ENCODE peak calls at places on chromosomes 2 and 18, in seven cellular contexts. J is endothelial cell of umbilical vein, K is stomach, A is K562, P is HepG2, I is breast epithelium, W is GM12878. S is an unnamed sample.
A peak's percentile ranks its signal among the peaks of the same experiment; 100 is the strongest.

GRCh38 chr18:14978962-14979535 is 231.1 kb downstream of the ANKRD30B start:
- DNase-seq in K (no peak), A (peak; percentile 8), W (no peak), I (no peak), J (peak; percentile 6), P (peak; percentile 23), S (no peak)

GRCh38 chr2:239308696-239309397 is 92.0 kb downstream of the HDAC4 start:
- DNase-seq in K (peak; percentile 25), J (no peak), A (no peak), I (no peak), W (no peak), P (no peak), S (no peak)

GRCh38 chr2:223109341-223109740 is 57.4 kb downstream of the KCNE4 start:
- DNase-seq in J (no peak), W (no peak), P (no peak), K (no peak), A (no peak), I (no peak), S (no peak)

GRCh38 chr2:183032200-183032794 is 6.0 kb downstream of the NCKAP1 start:
- DNase-seq in K (no peak), P (peak; percentile 31), I (no peak), A (no peak), J (no peak), W (no peak), S (no peak)

GRCh38 chr2:26000561-26001211 is 18.4 kb upstream of the KIF3C start:
- DNase-seq in K (peak; percentile 54), J (no peak), I (no peak), A (no peak), W (no peak), P (peak; percentile 79), S (no peak)

GRCh38 chr18:62249478-62250097 is 62.5 kb downstream of the RELCH start:
- DNase-seq in P (peak; percentile 78), I (peak; percentile 73), A (peak; percentile 48), W (peak; percentile 35), J (peak; percentile 81), K (peak; percentile 85), S (peak; percentile 2)

GRCh38 chr2:197377670-197378069 is 57.2 kb downstream of the SF3B1 start:
- DNase-seq in W (no peak), I (no peak), A (no peak), K (no peak), P (no peak), J (no peak), S (no peak)

GRCh38 chr18:75408554-75409506 is 18.7 kb downstream of the SMIM21 start:
- DNase-seq in K (no peak), W (no peak), A (no peak), P (peak; percentile 32), I (no peak), J (peak; percentile 3), S (no peak)

GRCh38 chr2:151984424-151984823 is 114.4 kb downstream of the CACNB4 start:
- DNase-seq in P (no peak), J (no peak), W (no peak), A (no peak), K (no peak), I (no peak), S (no peak)

GRCh38 chr2:71561441-71562267 is 108.3 kb downstream of the DYSF start:
- DNase-seq in J (no peak), A (no peak), I (no peak), P (no peak), W (no peak), K (no peak), S (no peak)

GRCh38 chr18:60675801-60676200 is 303.2 kb upstream of the MC4R start:
- DNase-seq in A (no peak), K (peak; percentile 64), W (no peak), J (no peak), I (no peak), P (no peak), S (no peak)

GRCh38 chr2:170680172-170680913 is 34.8 kb upstream of the SP5 start:
- DNase-seq in K (no peak), J (no peak), A (no peak), W (peak; percentile 40), P (no peak), I (no peak), S (no peak)

GRCh38 chr2:158619496-158619895 is 162.7 kb downstream of the PKP4 start:
- DNase-seq in P (peak; percentile 70), J (peak; percentile 61), W (no peak), K (peak; percentile 31), A (no peak), I (no peak), S (no peak)

GRCh38 chr2:17482651-17483050 is 35.6 kb downstream of the RAD51AP2 start:
- DNase-seq in P (peak; percentile 66), K (no peak), J (no peak), A (no peak), W (no peak), I (no peak), S (no peak)

GRCh38 chr2:154724194-154724797 is 25.8 kb downstream of the KCNJ3 start:
- DNase-seq in W (no peak), P (no peak), K (no peak), J (no peak), I (no peak), A (peak; percentile 13), S (no peak)

GRCh38 chr2:134934641-134935040 is 16.0 kb downstream of the CCNT2 start:
- DNase-seq in K (no peak), W (no peak), J (peak; percentile 10), P (no peak), A (no peak), I (no peak), S (no peak)

GRCh38 chr2:205903549-205904129 is 182.3 kb downstream of the INO80D start:
- DNase-seq in P (peak; percentile 79), A (peak; percentile 25), K (peak; percentile 46), J (peak; percentile 30), W (no peak), I (no peak), S (no peak)

GRCh38 chr2:239283961-239284801 is 116.6 kb downstream of the HDAC4 start:
- DNase-seq in A (no peak), W (no peak), I (no peak), P (no peak), J (no peak), K (no peak), S (no peak)

GRCh38 chr2:55885129-55885943 is 38.2 kb downstream of the EFEMP1 start:
- DNase-seq in I (no peak), K (no peak), P (no peak), W (no peak), A (no peak), J (peak; percentile 95), S (no peak)

GRCh38 chr2:156541706-156542105 is 105.5 kb downstream of the GPD2 start:
- DNase-seq in W (no peak), A (no peak), J (no peak), P (no peak), K (no peak), I (no peak), S (no peak)

GRCh38 chr2:106959975-106960632 is 74.1 kb upstream of the ST6GAL2 start:
- DNase-seq in K (no peak), J (no peak), P (no peak), A (no peak), W (no peak), I (no peak), S (no peak)

GRCh38 chr18:2970762-2971659 is 41.9 kb downstream of the LPIN2 start:
- DNase-seq in K (no peak), W (no peak), A (no peak), I (no peak), J (no peak), P (no peak), S (no peak)
- TF ChIP-seq POLR2AphosphoS5 in K (no peak), W (peak; percentile 40), A (no peak), I (no peak), J (no peak), P (no peak), S (no peak)

DNA sequence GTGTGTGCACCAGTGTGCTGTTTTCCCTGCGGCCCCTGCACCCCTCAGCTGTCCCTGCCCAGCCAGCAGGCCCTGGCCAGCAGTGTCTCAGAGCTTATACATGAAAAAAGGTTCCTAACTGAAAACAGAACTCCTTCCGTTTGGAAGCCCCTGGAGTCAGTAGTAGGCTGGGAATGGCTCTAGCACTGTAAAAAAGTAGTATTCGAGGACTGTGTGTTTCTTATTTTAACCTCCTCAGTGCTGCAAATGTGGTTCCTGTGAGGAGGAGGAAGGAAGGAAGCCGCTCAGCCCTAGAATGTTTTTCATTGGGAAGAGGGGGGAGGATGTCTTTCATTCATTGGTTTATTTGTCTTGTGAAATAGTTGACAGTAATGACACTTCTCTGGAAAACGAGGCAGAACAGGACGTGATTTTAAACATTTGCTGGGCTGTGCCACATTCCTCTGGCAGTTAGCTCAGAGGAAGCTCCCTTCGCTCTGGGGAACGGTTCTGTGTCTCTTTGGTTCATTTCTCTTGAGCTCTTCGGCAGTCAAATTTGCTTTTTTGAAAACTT is 103.5 kb downstream of the SPTBN1 start:
- DNase-seq in I (peak; percentile 49), J (peak; percentile 91), A (no peak), K (no peak), W (no peak), P (peak; percentile 83), S (no peak)
- TF ChIP-seq POLR2A in I (no peak), J (peak; percentile 85), A (no peak), K (no peak), W (peak; percentile 65), P (peak; percentile 43), S (no peak)

GRCh38 chr2:2013476-2013875 is 269.2 kb upstream of the PXDN start:
- DNase-seq in A (no peak), I (no peak), K (no peak), W (no peak), J (no peak), P (no peak), S (no peak)

GRCh38 chr2:2010266-2010665 is 266.0 kb upstream of the PXDN start:
- DNase-seq in A (no peak), K (no peak), I (no peak), J (no peak), P (no peak), W (no peak), S (no peak)

GRCh38 chr2:2012505-2012904 is 268.2 kb upstream of the PXDN start:
- DNase-seq in I (no peak), A (no peak), W (no peak), K (no peak), P (no peak), J (no peak), S (no peak)

GRCh38 chr2:2007551-2008501 is 263.5 kb upstream of the PXDN start:
- DNase-seq in P (no peak), W (no peak), K (no peak), I (no peak), J (no peak), A (no peak), S (no peak)
- TF ChIP-seq POLR2AphosphoS5 in P (no peak), W (no peak), K (no peak), I (no peak), J (no peak), A (no peak), S (no peak)

GRCh38 chr2:110114801-110115200 is 821 bp downstream of the MALL start:
- DNase-seq in I (no peak), P (no peak), J (peak; percentile 49), W (no peak), A (no peak), K (no peak), S (no peak)

GRCh38 chr2:110116033-110116710 is 550 bp upstream of the MALL start:
- DNase-seq in J (peak; percentile 77), I (no peak), P (no peak), W (no peak), K (no peak), A (no peak), S (no peak)

GRCh38 chr2:110120171-110121051 is 4.8 kb upstream of the MALL start:
- DNase-seq in P (no peak), A (no peak), J (peak; percentile 44), K (no peak), W (no peak), I (no peak), S (no peak)

GRCh38 chr2:110114007-110114591 is 1.5 kb downstream of the MALL start:
- DNase-seq in W (no peak), I (no peak), J (peak; percentile 59), P (peak; percentile 47), A (no peak), K (no peak), S (no peak)

GRCh38 chr2:110115291-110116032 is at the start of gene MALL:
- DNase-seq in P (no peak), J (peak; percentile 47), A (no peak), W (no peak), I (no peak), K (peak; percentile 58), S (no peak)
- TF ChIP-seq POLR2A in P (no peak), J (no peak), A (no peak), W (no peak), I (peak; percentile 23), K (no peak), S (no peak)

S was measured in GM12892.